ENCODE peak calls at places on chromosome 2, in eight cellular contexts. T, C, S, O, X, M, W and U are unnamed samples.

GRCh38 chr2:237665713-237666143 is 38.3 kb downstream of the LRRFIP1 start:
- DNase-seq in T (no peak), C (no peak), S (peak), O (peak), X (no peak), M (no peak), W (no peak), U (no peak)

GRCh38 chr2:128282246-128282975 is 36.3 kb downstream of the HS6ST1 start:
- DNase-seq in T (no peak), C (no peak), S (no peak), O (no peak), X (no peak), M (no peak), W (peak), U (no peak)

GRCh38 chr2:37912056-37912455 is 13.0 kb upstream of the RMDN2 start:
- DNase-seq in T (no peak), C (no peak), S (no peak), O (no peak), X (peak), M (no peak), W (no peak), U (no peak)

GRCh38 chr2:30441023-30441422 is 6.0 kb upstream of the LCLAT1 start:
- DNase-seq in T (no peak), C (no peak), S (no peak), O (no peak), X (no peak), M (no peak), W (no peak), U (no peak)

GRCh38 chr2:40201425-40201824 is 250.5 kb downstream of the SLC8A1 start:
- DNase-seq in T (no peak), C (no peak), S (no peak), O (no peak), X (peak), M (no peak), W (no peak), U (no peak)

GRCh38 chr2:112032615-112033457 is 22.2 kb upstream of the TMEM87B start:
- DNase-seq in T (no peak), C (peak), S (no peak), O (no peak), X (peak), M (no peak), W (no peak), U (no peak)

GRCh38 chr2:118990757-118991545 is 49.0 kb downstream of the MARCO start:
- DNase-seq in T (no peak), C (no peak), S (no peak), O (no peak), X (no peak), M (no peak), W (no peak), U (no peak)

GRCh38 chr2:100241236-100241635 is 81.1 kb downstream of the LONRF2 start:
- DNase-seq in T (no peak), C (no peak), S (no peak), O (no peak), X (no peak), M (no peak), W (no peak), U (no peak)

GRCh38 chr2:62653582-62654422 is 51.7 kb upstream of the EHBP1 start:
- DNase-seq in T (no peak), C (no peak), S (no peak), O (no peak), X (peak), M (no peak), W (no peak), U (no peak)

GRCh38 chr2:223041527-223042109 is 10.4 kb upstream of the KCNE4 start:
- DNase-seq in T (no peak), C (no peak), S (peak), O (no peak), X (peak), M (peak), W (peak), U (peak)

GRCh38 chr2:80548469-80548868 is 243.9 kb upstream of the LRRTM1 start:
- DNase-seq in T (no peak), C (no peak), S (no peak), O (no peak), X (no peak), M (no peak), W (peak), U (no peak)

GRCh38 chr2:219731173-219731572 is 103.7 kb downstream of the SLC4A3 start:
- DNase-seq in T (no peak), C (no peak), S (no peak), O (no peak), X (no peak), M (no peak), W (no peak), U (no peak)

GRCh38 chr2:237282568-237283128 is 131.3 kb downstream of the COL6A3 start:
- DNase-seq in T (no peak), C (no peak), S (no peak), O (no peak), X (peak), M (no peak), W (no peak), U (no peak)

GRCh38 chr2:71332413-71332866 is 858 bp downstream of the ZNF638 start:
- DNase-seq in T (no peak), C (no peak), S (no peak), O (no peak), X (no peak), M (no peak), W (no peak), U (no peak)

GRCh38 chr2:239385096-239386000 is 15.5 kb downstream of the HDAC4 start:
- DNase-seq in T (no peak), C (no peak), S (no peak), O (no peak), X (no peak), M (no peak), W (peak), U (no peak)

GRCh38 chr2:149579972-149580882 is 7.3 kb downstream of the MMADHC start:
- DNase-seq in T (no peak), C (no peak), S (no peak), O (no peak), X (peak), M (no peak), W (no peak), U (no peak)

GRCh38 chr2:37356299-37356698 is 11.9 kb downstream of the QPCT start:
- DNase-seq in T (no peak), C (no peak), S (no peak), O (no peak), X (no peak), M (no peak), W (no peak), U (no peak)

GRCh38 chr2:189372688-189373257 is 68.5 kb upstream of the WDR75 start:
- DNase-seq in T (no peak), C (no peak), S (no peak), O (no peak), X (no peak), M (no peak), W (no peak), U (no peak)

GRCh38 chr2:61288070-61288841 is 126.3 kb downstream of the C2orf74 start:
- DNase-seq in T (no peak), C (no peak), S (no peak), O (no peak), X (peak), M (no peak), W (no peak), U (no peak)

GRCh38 chr2:16357188-16357587 is 308.4 kb downstream of the CYRIA start:
- DNase-seq in T (no peak), C (no peak), S (no peak), O (no peak), X (no peak), M (no peak), W (no peak), U (no peak)

GRCh38 chr2:197571622-197572271 is 55.9 kb downstream of the MOB4 start:
- DNase-seq in T (no peak), C (no peak), S (no peak), O (no peak), X (peak), M (no peak), W (no peak), U (peak)

GRCh38 chr2:229230911-229231310 is 40.2 kb downstream of the PID1 start:
- DNase-seq in T (no peak), C (no peak), S (no peak), O (no peak), X (no peak), M (no peak), W (peak), U (no peak)

GRCh38 chr2:111176388-111176787 is 55.7 kb downstream of the BCL2L11 start:
- DNase-seq in T (no peak), C (no peak), S (no peak), O (no peak), X (no peak), M (no peak), W (no peak), U (no peak)

GRCh38 chr2:46929612-46930011 is 14.0 kb upstream of the MCFD2 start:
- DNase-seq in T (no peak), C (no peak), S (no peak), O (no peak), X (no peak), M (no peak), W (no peak), U (no peak)

GRCh38 chr2:46578966-46579365 is 99.6 kb downstream of the TMEM247 start:
- DNase-seq in T (no peak), C (no peak), S (no peak), O (no peak), X (no peak), M (no peak), W (no peak), U (no peak)

GRCh38 chr2:72871880-72872279 is 15.3 kb upstream of the SPR start:
- DNase-seq in T (no peak), C (no peak), S (no peak), O (no peak), X (no peak), M (no peak), W (no peak), U (no peak)

GRCh38 chr2:117618607-117619006 is 195.9 kb upstream of the DDX18 start:
- DNase-seq in T (no peak), C (no peak), S (no peak), O (no peak), X (no peak), M (no peak), W (no peak), U (no peak)